ENCODE peak calls at places on chromosomes 7 and 10, in five cellular contexts. B, Q, W, K and J are unnamed samples.

GRCh38 chr7:90579181-90579688 is 16.9 kb upstream of the CDK14 start:
- DNase-seq in K (peak), W (no peak), Q (peak), B (peak), J (peak)

GRCh38 chr10:2772791-2773644 is 294.3 kb upstream of the PFKP start:
- DNase-seq in Q (peak), B (no peak), K (no peak), W (no peak), J (no peak)

GRCh38 chr7:107047902-107048782 is 3.6 kb downstream of the PRKAR2B start:
- DNase-seq in K (no peak), B (no peak), W (no peak), Q (no peak), J (no peak)

GRCh38 chr10:98858525-98858924 is 377.1 kb downstream of the HPSE2 start:
- DNase-seq in K (no peak), Q (no peak), B (peak), W (no peak), J (no peak)

GRCh38 chr7:101817031-101817929 is at the start of gene CUX1:
- DNase-seq in Q (peak), W (peak), B (no peak), K (no peak), J (no peak)

GRCh38 chr10:102112210-102112817 is 7.9 kb downstream of the LDB1 start:
- DNase-seq in K (no peak), B (no peak), W (no peak), Q (no peak), J (no peak)

GRCh38 chr7:17941171-17941490 is 837 bp upstream of the SNX13 start:
- DNase-seq in B (no peak), Q (peak), K (no peak), W (no peak), J (no peak)

GRCh38 chr7:16738014-16738688 is 15.4 kb upstream of the TSPAN13 start:
- DNase-seq in B (no peak), K (no peak), Q (no peak), W (no peak), J (no peak)

GRCh38 chr10:80829562-80829961 is 291.9 kb downstream of the SH2D4B start:
- DNase-seq in W (no peak), B (no peak), K (no peak), Q (no peak), J (no peak)

GRCh38 chr10:21934307-21934706 is 69.2 kb downstream of the DNAJC1 start:
- DNase-seq in W (no peak), K (no peak), B (peak), Q (no peak), J (no peak)

GRCh38 chr10:73647211-73647874 is 6.1 kb upstream of the MYOZ1 start:
- DNase-seq in B (peak), Q (peak), K (no peak), W (peak), J (peak)

GRCh38 chr10:5364916-5365434 is at the start of gene UCN3:
- DNase-seq in B (no peak), K (no peak), Q (peak), W (no peak), J (no peak)

GRCh38 chr10:32039745-32040144 is 16.5 kb downstream of the KIF5B start:
- DNase-seq in Q (no peak), B (no peak), W (no peak), K (no peak), J (no peak)

GRCh38 chr7:386385-386784 is 96.4 kb downstream of the FOXL3 start:
- DNase-seq in Q (no peak), K (no peak), B (no peak), W (no peak), J (no peak)